ENCODE peak calls at places on chromosomes 1 and 21, in five cellular contexts. One of them, this sample, is unnamed.

GRCh38 chr21:46005481-46005881 is 23.9 kb downstream of the COL6A1 start:
- DNase-seq in HFF-Myc: no peak
- DNase-seq in AG09309: no peak
- DNase-seq in upper lobe of left lung: no peak
- DNase-seq in body of pancreas: no peak
- DNase-seq in this sample: no peak

GRCh38 chr1:233909195-233909594 is 4.7 kb downstream of the SLC35F3 start:
- DNase-seq in HFF-Myc: peak
- DNase-seq in AG09309: no peak
- DNase-seq in upper lobe of left lung: no peak
- DNase-seq in body of pancreas: no peak
- DNase-seq in this sample: peak

GRCh38 chr21:43634618-43635017 is 24.7 kb downstream of the HSF2BP start:
- DNase-seq in HFF-Myc: no peak
- DNase-seq in AG09309: no peak
- DNase-seq in upper lobe of left lung: no peak
- DNase-seq in body of pancreas: no peak
- DNase-seq in this sample: no peak

GRCh38 chr1:101071470-101071886 is 45.9 kb upstream of the DPH5 start:
- DNase-seq in HFF-Myc: no peak
- DNase-seq in AG09309: no peak
- DNase-seq in upper lobe of left lung: no peak
- DNase-seq in body of pancreas: no peak
- DNase-seq in this sample: peak

GRCh38 chr1:22416555-22417454 is 34.8 kb upstream of the ZBTB40 start:
- DNase-seq in HFF-Myc: peak
- DNase-seq in AG09309: no peak
- DNase-seq in upper lobe of left lung: peak
- DNase-seq in body of pancreas: peak
- DNase-seq in this sample: no peak

GRCh38 chr1:46131727-46132528 is 501 bp downstream of the PIK3R3 start:
- DNase-seq in HFF-Myc: no peak
- DNase-seq in AG09309: no peak
- DNase-seq in upper lobe of left lung: peak
- DNase-seq in body of pancreas: peak
- DNase-seq in this sample: no peak

GRCh38 chr1:162023547-162024501 is at the start of gene OLFML2B:
- DNase-seq in HFF-Myc: peak
- DNase-seq in AG09309: peak
- DNase-seq in upper lobe of left lung: peak
- DNase-seq in body of pancreas: peak
- DNase-seq in this sample: peak

GRCh38 chr1:179129702-179130473 is 48.0 kb downstream of the TOR3A start:
- DNase-seq in HFF-Myc: no peak
- DNase-seq in AG09309: no peak
- DNase-seq in upper lobe of left lung: no peak
- DNase-seq in body of pancreas: no peak
- DNase-seq in this sample: no peak

GRCh38 chr1:3469104-3469848 is 14.8 kb downstream of the ARHGEF16 start:
- DNase-seq in HFF-Myc: no peak
- DNase-seq in AG09309: no peak
- DNase-seq in upper lobe of left lung: no peak
- DNase-seq in body of pancreas: no peak
- DNase-seq in this sample: no peak

GRCh38 chr1:3787347-3787710 is 9.0 kb downstream of the LRRC47 start:
- DNase-seq in HFF-Myc: no peak
- DNase-seq in AG09309: no peak
- DNase-seq in upper lobe of left lung: no peak
- DNase-seq in body of pancreas: no peak
- DNase-seq in this sample: no peak

GRCh38 chr1:76038306-76039004 is 36.1 kb upstream of the ST6GALNAC3 start:
- DNase-seq in HFF-Myc: no peak
- DNase-seq in AG09309: no peak
- DNase-seq in upper lobe of left lung: no peak
- DNase-seq in body of pancreas: no peak
- DNase-seq in this sample: no peak
- H3K4me3 ChIP-seq in HFF-Myc: no peak
- H3K4me3 ChIP-seq in AG09309: no peak
- H3K4me3 ChIP-seq in upper lobe of left lung: no peak
- H3K4me3 ChIP-seq in body of pancreas: no peak
- H3K4me3 ChIP-seq in this sample: no peak

DNA sequence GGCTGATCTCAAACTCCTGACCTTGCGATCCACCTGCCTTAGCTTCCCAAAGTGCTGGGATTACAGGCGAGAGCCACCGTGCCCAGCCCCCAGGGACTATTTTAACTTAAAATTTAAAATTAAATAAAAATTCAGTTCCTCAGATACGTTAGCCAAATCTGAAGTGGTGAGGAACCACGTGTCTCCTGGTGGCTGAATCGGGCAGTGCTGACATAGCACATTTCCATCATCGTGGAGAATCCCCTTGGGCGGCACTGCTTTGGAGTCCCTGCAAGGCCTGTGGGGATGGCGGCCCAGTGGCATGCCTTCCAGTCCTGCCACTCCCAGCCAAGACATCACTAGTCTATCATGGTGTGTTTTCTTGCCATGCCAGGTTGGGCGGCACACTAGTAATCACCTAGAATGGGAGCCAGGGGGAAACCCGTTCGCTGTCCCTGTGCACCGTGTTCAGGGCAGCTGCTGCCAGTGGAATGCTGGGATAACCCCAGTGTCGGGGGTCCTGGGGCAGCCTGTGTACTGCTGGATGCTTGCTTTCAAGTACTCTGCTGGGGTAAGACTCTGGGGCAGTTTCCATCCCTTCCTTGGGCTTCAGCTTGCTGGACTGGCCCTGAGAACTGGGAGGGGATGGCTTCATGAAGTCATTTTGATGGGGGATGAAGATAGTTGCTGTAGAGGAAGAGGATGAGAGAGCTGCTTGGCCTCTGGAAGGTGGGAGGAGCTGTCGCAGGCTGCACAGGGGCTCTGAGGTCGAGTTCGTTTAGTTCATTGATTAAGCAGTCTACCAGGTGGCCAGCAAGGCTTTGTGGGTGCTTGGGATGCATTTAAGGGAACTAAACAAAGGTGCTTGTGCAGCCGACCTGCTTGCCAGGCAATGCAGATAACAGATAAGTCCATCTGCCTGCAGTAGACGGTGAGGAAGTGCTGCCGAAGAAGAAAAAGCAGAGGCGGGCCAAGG is 4.6 kb downstream of the ZBTB48 start:
- DNase-seq in HFF-Myc: no peak
- DNase-seq in AG09309: no peak
- DNase-seq in upper lobe of left lung: no peak
- DNase-seq in body of pancreas: no peak
- DNase-seq in this sample: no peak
- TF ChIP-seq CTCF in HFF-Myc: peak
- TF ChIP-seq CTCF in AG09309: peak
- TF ChIP-seq CTCF in upper lobe of left lung: no peak
- TF ChIP-seq CTCF in body of pancreas: no peak
- TF ChIP-seq CTCF in this sample: peak

GRCh38 chr1:150968491-150968890 is 6.1 kb downstream of the CERS2 start:
- DNase-seq in HFF-Myc: no peak
- DNase-seq in AG09309: no peak
- DNase-seq in upper lobe of left lung: no peak
- DNase-seq in body of pancreas: no peak
- DNase-seq in this sample: no peak
- H3K4me3 ChIP-seq in HFF-Myc: no peak
- H3K4me3 ChIP-seq in AG09309: no peak
- H3K4me3 ChIP-seq in upper lobe of left lung: no peak
- H3K4me3 ChIP-seq in body of pancreas: no peak
- H3K4me3 ChIP-seq in this sample: no peak

GRCh38 chr1:215710340-215710971 is 143.4 kb downstream of the KCTD3 start:
- DNase-seq in HFF-Myc: peak
- DNase-seq in AG09309: peak
- DNase-seq in upper lobe of left lung: no peak
- DNase-seq in body of pancreas: peak
- DNase-seq in this sample: no peak
- TF ChIP-seq CTCF in HFF-Myc: peak
- TF ChIP-seq CTCF in AG09309: peak
- TF ChIP-seq CTCF in upper lobe of left lung: no peak
- TF ChIP-seq CTCF in body of pancreas: peak
- TF ChIP-seq CTCF in this sample: peak

This sample was measured in epithelial cell of proximal tubule.